ENCODE peak calls at places on chromosomes 12 and 14, in nine cellular contexts. One of them, this sample, is unnamed.

GRCh38 chr12:113030875-113031525 is 25.5 kb upstream of the DTX1 start:
- DNase-seq in AG10803: peak; percentile 59
- DNase-seq in tibial artery: peak; percentile 31
- DNase-seq in heart right ventricle: peak; percentile 13
- DNase-seq in psoas muscle: no peak
- DNase-seq in colonic mucosa: no peak
- DNase-seq in GM12865: peak; percentile 55
- DNase-seq in gastrocnemius medialis: no peak
- DNase-seq in AG04449: peak; percentile 9
- DNase-seq in this sample: peak; percentile 53

GRCh38 chr12:10718279-10718821 is 4.8 kb downstream of the YBX3 start:
- DNase-seq in AG10803: peak; percentile 72
- DNase-seq in tibial artery: no peak
- DNase-seq in heart right ventricle: no peak
- DNase-seq in psoas muscle: no peak
- DNase-seq in colonic mucosa: no peak
- DNase-seq in GM12865: no peak
- DNase-seq in gastrocnemius medialis: peak; percentile 69
- DNase-seq in AG04449: no peak
- DNase-seq in this sample: peak; percentile 29

GRCh38 chr14:69673578-69674305 is 62.3 kb downstream of the SUSD6 start:
- DNase-seq in AG10803: no peak
- DNase-seq in tibial artery: no peak
- DNase-seq in heart right ventricle: no peak
- DNase-seq in psoas muscle: no peak
- DNase-seq in colonic mucosa: no peak
- DNase-seq in GM12865: no peak
- DNase-seq in gastrocnemius medialis: no peak
- DNase-seq in AG04449: no peak
- DNase-seq in this sample: no peak

GRCh38 chr12:9132008-9132535 is 16.4 kb upstream of the A2M start:
- DNase-seq in AG10803: no peak
- DNase-seq in tibial artery: no peak
- DNase-seq in heart right ventricle: no peak
- DNase-seq in psoas muscle: no peak
- DNase-seq in colonic mucosa: no peak
- DNase-seq in GM12865: no peak
- DNase-seq in gastrocnemius medialis: no peak
- DNase-seq in AG04449: no peak
- DNase-seq in this sample: no peak

GRCh38 chr12:69433653-69434052 is 36.5 kb upstream of the FRS2 start:
- DNase-seq in AG10803: no peak
- DNase-seq in tibial artery: no peak
- DNase-seq in heart right ventricle: no peak
- DNase-seq in psoas muscle: no peak
- DNase-seq in colonic mucosa: no peak
- DNase-seq in GM12865: no peak
- DNase-seq in gastrocnemius medialis: no peak
- DNase-seq in AG04449: no peak
- DNase-seq in this sample: no peak

GRCh38 chr14:48974994-48975393 is 611.2 kb downstream of the RPS29 start:
- DNase-seq in AG10803: no peak
- DNase-seq in tibial artery: no peak
- DNase-seq in heart right ventricle: no peak
- DNase-seq in psoas muscle: no peak
- DNase-seq in colonic mucosa: no peak
- DNase-seq in GM12865: no peak
- DNase-seq in gastrocnemius medialis: no peak
- DNase-seq in AG04449: no peak
- DNase-seq in this sample: no peak

GRCh38 chr14:53331247-53331646 is 178.1 kb upstream of the DDHD1 start:
- DNase-seq in AG10803: peak; percentile 55
- DNase-seq in tibial artery: no peak
- DNase-seq in heart right ventricle: no peak
- DNase-seq in psoas muscle: no peak
- DNase-seq in colonic mucosa: no peak
- DNase-seq in GM12865: no peak
- DNase-seq in gastrocnemius medialis: no peak
- DNase-seq in AG04449: peak; percentile 19
- DNase-seq in this sample: no peak

GRCh38 chr14:106044949-106045596 is 518.7 kb downstream of the TMEM121 start:
- DNase-seq in AG10803: peak; percentile 7
- DNase-seq in tibial artery: peak; percentile 25
- DNase-seq in heart right ventricle: peak; percentile 4
- DNase-seq in psoas muscle: peak; percentile 18
- DNase-seq in colonic mucosa: peak; percentile 68
- DNase-seq in GM12865: peak; percentile 87
- DNase-seq in gastrocnemius medialis: no peak
- DNase-seq in AG04449: no peak
- DNase-seq in this sample: no peak

GRCh38 chr14:104635717-104636116 is 31.1 kb upstream of the TMEM179 start:
- DNase-seq in AG10803: no peak
- DNase-seq in tibial artery: no peak
- DNase-seq in heart right ventricle: no peak
- DNase-seq in psoas muscle: no peak
- DNase-seq in colonic mucosa: no peak
- DNase-seq in GM12865: no peak
- DNase-seq in gastrocnemius medialis: no peak
- DNase-seq in AG04449: no peak
- DNase-seq in this sample: no peak

GRCh38 chr12:67742461-67742860 is 93.9 kb downstream of the DYRK2 start:
- DNase-seq in AG10803: peak; percentile 58
- DNase-seq in tibial artery: no peak
- DNase-seq in heart right ventricle: no peak
- DNase-seq in psoas muscle: no peak
- DNase-seq in colonic mucosa: no peak
- DNase-seq in GM12865: no peak
- DNase-seq in gastrocnemius medialis: no peak
- DNase-seq in AG04449: no peak
- DNase-seq in this sample: no peak

GRCh38 chr12:1350055-1350933 is 244.1 kb downstream of the FBXL14 start:
- DNase-seq in AG10803: peak; percentile 95
- DNase-seq in tibial artery: no peak
- DNase-seq in heart right ventricle: no peak
- DNase-seq in psoas muscle: no peak
- DNase-seq in colonic mucosa: peak; percentile 40
- DNase-seq in GM12865: no peak
- DNase-seq in gastrocnemius medialis: no peak
- DNase-seq in AG04449: peak; percentile 61
- DNase-seq in this sample: peak; percentile 79

GRCh38 chr14:68549057-68549421 is 243.8 kb downstream of the ZFP36L1 start:
- DNase-seq in AG10803: peak; percentile 83
- DNase-seq in tibial artery: no peak
- DNase-seq in heart right ventricle: no peak
- DNase-seq in psoas muscle: no peak
- DNase-seq in colonic mucosa: no peak
- DNase-seq in GM12865: no peak
- DNase-seq in gastrocnemius medialis: peak; percentile 81
- DNase-seq in AG04449: peak; percentile 33
- DNase-seq in this sample: no peak

GRCh38 chr14:68312884-68313725 is 479.8 kb downstream of the ZFP36L1 start:
- DNase-seq in AG10803: no peak
- DNase-seq in tibial artery: no peak
- DNase-seq in heart right ventricle: no peak
- DNase-seq in psoas muscle: no peak
- DNase-seq in colonic mucosa: no peak
- DNase-seq in GM12865: peak; percentile 96
- DNase-seq in gastrocnemius medialis: no peak
- DNase-seq in AG04449: no peak
- DNase-seq in this sample: no peak

GRCh38 chr12:133233006-133233405 is 2.7 kb downstream of the ANHX start:
- DNase-seq in AG10803: no peak
- DNase-seq in tibial artery: no peak
- DNase-seq in heart right ventricle: no peak
- DNase-seq in psoas muscle: no peak
- DNase-seq in colonic mucosa: no peak
- DNase-seq in GM12865: no peak
- DNase-seq in gastrocnemius medialis: no peak
- DNase-seq in AG04449: no peak
- DNase-seq in this sample: no peak

GRCh38 chr14:78005325-78005724 is 164.8 kb upstream of the NRXN3 start:
- DNase-seq in AG10803: peak; percentile 1
- DNase-seq in tibial artery: no peak
- DNase-seq in heart right ventricle: no peak
- DNase-seq in psoas muscle: no peak
- DNase-seq in colonic mucosa: no peak
- DNase-seq in GM12865: peak; percentile 61
- DNase-seq in gastrocnemius medialis: no peak
- DNase-seq in AG04449: no peak
- DNase-seq in this sample: peak; percentile 80

GRCh38 chr12:124548854-124549378 is 18.5 kb downstream of the NCOR2 start:
- DNase-seq in AG10803: peak; percentile 87
- DNase-seq in tibial artery: peak; percentile 75
- DNase-seq in heart right ventricle: peak; percentile 46
- DNase-seq in psoas muscle: peak; percentile 64
- DNase-seq in colonic mucosa: peak; percentile 58
- DNase-seq in GM12865: no peak
- DNase-seq in gastrocnemius medialis: peak; percentile 75
- DNase-seq in AG04449: peak; percentile 57
- DNase-seq in this sample: no peak

GRCh38 chr12:1797011-1797901 is 23.1 kb upstream of the LRTM2 start:
- DNase-seq in AG10803: peak; percentile 26
- DNase-seq in tibial artery: no peak
- DNase-seq in heart right ventricle: peak; percentile 50
- DNase-seq in psoas muscle: peak; percentile 57
- DNase-seq in colonic mucosa: peak; percentile 73
- DNase-seq in GM12865: peak; percentile 64
- DNase-seq in gastrocnemius medialis: no peak
- DNase-seq in AG04449: no peak
- DNase-seq in this sample: no peak

GRCh38 chr12:89731064-89731463 is 22.4 kb upstream of the ATP2B1 start:
- DNase-seq in AG10803: no peak
- DNase-seq in tibial artery: no peak
- DNase-seq in heart right ventricle: no peak
- DNase-seq in psoas muscle: no peak
- DNase-seq in colonic mucosa: no peak
- DNase-seq in GM12865: no peak
- DNase-seq in gastrocnemius medialis: no peak
- DNase-seq in AG04449: no peak
- DNase-seq in this sample: no peak

GRCh38 chr14:84017533-84017932 is 1512.4 kb upstream of the FLRT2 start:
- DNase-seq in AG10803: no peak
- DNase-seq in tibial artery: no peak
- DNase-seq in heart right ventricle: no peak
- DNase-seq in psoas muscle: no peak
- DNase-seq in colonic mucosa: no peak
- DNase-seq in GM12865: no peak
- DNase-seq in gastrocnemius medialis: no peak
- DNase-seq in AG04449: no peak
- DNase-seq in this sample: no peak

GRCh38 chr12:117933545-117933944 is 35.2 kb downstream of the KSR2 start:
- DNase-seq in AG10803: no peak
- DNase-seq in tibial artery: no peak
- DNase-seq in heart right ventricle: no peak
- DNase-seq in psoas muscle: no peak
- DNase-seq in colonic mucosa: peak; percentile 23
- DNase-seq in GM12865: no peak
- DNase-seq in gastrocnemius medialis: no peak
- DNase-seq in AG04449: no peak
- DNase-seq in this sample: no peak

DNA sequence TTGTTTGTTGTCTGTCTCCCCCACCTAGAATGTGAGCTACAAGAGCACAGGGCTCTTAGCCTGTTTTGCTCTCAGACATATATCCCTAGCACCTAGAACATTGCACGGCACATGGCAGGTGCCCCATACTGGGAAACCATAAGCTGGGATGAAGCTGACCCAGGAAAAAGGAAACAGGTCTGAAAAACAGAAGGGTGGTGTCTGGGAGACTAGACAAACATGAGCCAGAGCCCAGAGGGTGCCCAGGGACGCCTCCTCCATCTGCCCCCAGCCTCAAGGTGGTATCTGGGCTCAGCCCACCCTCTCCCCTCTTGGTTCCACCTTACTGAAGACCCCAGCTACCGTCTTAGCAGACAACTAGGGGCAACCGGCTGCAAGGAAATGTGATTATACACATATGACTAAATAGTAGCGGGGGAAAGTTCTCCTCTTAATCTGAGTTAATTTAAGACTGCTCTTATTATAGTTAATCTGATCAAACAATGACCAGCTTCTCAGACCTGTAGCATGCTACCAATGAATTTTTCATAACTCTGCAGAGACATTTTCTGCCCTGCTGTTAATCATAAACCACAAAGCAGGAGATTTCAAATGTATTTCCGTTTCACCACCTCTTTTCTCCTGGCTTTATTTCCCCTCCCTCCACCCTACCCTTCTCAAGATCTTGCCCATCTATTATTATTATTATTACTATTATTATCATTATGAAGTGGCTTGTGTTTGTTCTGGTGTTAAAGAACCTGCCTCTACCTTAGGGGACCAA is 31.9 kb downstream of the KSR2 start:
- DNase-seq in AG10803: no peak
- DNase-seq in tibial artery: no peak
- DNase-seq in heart right ventricle: no peak
- DNase-seq in psoas muscle: no peak
- DNase-seq in colonic mucosa: peak; percentile 29
- DNase-seq in GM12865: no peak
- DNase-seq in gastrocnemius medialis: no peak
- DNase-seq in AG04449: no peak
- DNase-seq in this sample: no peak
- H3K4me3 ChIP-seq in AG10803: no peak overlapping the region
- H3K4me3 ChIP-seq in tibial artery: no peak overlapping the region
- H3K4me3 ChIP-seq in heart right ventricle: no peak overlapping the region
- H3K4me3 ChIP-seq in psoas muscle: no peak overlapping the region
- H3K4me3 ChIP-seq in colonic mucosa: no peak overlapping the region
- H3K4me3 ChIP-seq in GM12865: no peak overlapping the region
- H3K4me3 ChIP-seq in gastrocnemius medialis: no peak overlapping the region
- H3K4me3 ChIP-seq in AG04449: no peak overlapping the region
- H3K4me3 ChIP-seq in this sample: no peak overlapping the region

GRCh38 chr14:74882103-74882920 is 596 bp downstream of the DLST start:
- DNase-seq in AG10803: peak; percentile 52
- DNase-seq in tibial artery: peak; percentile 54
- DNase-seq in heart right ventricle: peak; percentile 39
- DNase-seq in psoas muscle: peak; percentile 58
- DNase-seq in colonic mucosa: peak; percentile 62
- DNase-seq in GM12865: peak; percentile 41
- DNase-seq in gastrocnemius medialis: no peak
- DNase-seq in AG04449: no peak
- DNase-seq in this sample: no peak
- TF ChIP-seq CTCF in AG10803: no peak
- TF ChIP-seq CTCF in tibial artery: no peak
- TF ChIP-seq CTCF in heart right ventricle: no peak
- TF ChIP-seq CTCF in psoas muscle: no peak
- TF ChIP-seq CTCF in colonic mucosa: no peak
- TF ChIP-seq CTCF in GM12865: no peak
- TF ChIP-seq CTCF in gastrocnemius medialis: no peak
- TF ChIP-seq CTCF in AG04449: no peak
- TF ChIP-seq CTCF in this sample: no peak

GRCh38 chr12:119678459-119678858 is 10.5 kb downstream of the PRKAB1 start:
- DNase-seq in AG10803: no peak
- DNase-seq in tibial artery: no peak
- DNase-seq in heart right ventricle: no peak
- DNase-seq in psoas muscle: no peak
- DNase-seq in colonic mucosa: no peak
- DNase-seq in GM12865: no peak
- DNase-seq in gastrocnemius medialis: no peak
- DNase-seq in AG04449: no peak
- DNase-seq in this sample: no peak
- H3K4me3 ChIP-seq in AG10803: no peak overlapping the region
- H3K4me3 ChIP-seq in tibial artery: no peak overlapping the region
- H3K4me3 ChIP-seq in heart right ventricle: no peak overlapping the region
- H3K4me3 ChIP-seq in psoas muscle: no peak overlapping the region
- H3K4me3 ChIP-seq in colonic mucosa: no peak overlapping the region
- H3K4me3 ChIP-seq in GM12865: no peak overlapping the region
- H3K4me3 ChIP-seq in gastrocnemius medialis: no peak overlapping the region
- H3K4me3 ChIP-seq in AG04449: no peak overlapping the region
- H3K4me3 ChIP-seq in this sample: no peak overlapping the region

GRCh38 chr14:23034498-23035302 is at the start of gene PSMB5:
- DNase-seq in AG10803: peak; percentile 93
- DNase-seq in tibial artery: peak; percentile 91
- DNase-seq in heart right ventricle: peak; percentile 94
- DNase-seq in psoas muscle: peak; percentile 89
- DNase-seq in colonic mucosa: peak; percentile 91
- DNase-seq in GM12865: peak; percentile 98
- DNase-seq in gastrocnemius medialis: peak; percentile 89
- DNase-seq in AG04449: peak; percentile 73
- DNase-seq in this sample: peak; percentile 90
- TF ChIP-seq CTCF in AG10803: peak; percentile 21
- TF ChIP-seq CTCF in tibial artery: no peak
- TF ChIP-seq CTCF in heart right ventricle: no peak
- TF ChIP-seq CTCF in psoas muscle: no peak
- TF ChIP-seq CTCF in colonic mucosa: no peak
- TF ChIP-seq CTCF in GM12865: no peak
- TF ChIP-seq CTCF in gastrocnemius medialis: peak; percentile 29
- TF ChIP-seq CTCF in AG04449: peak; percentile 3
- TF ChIP-seq CTCF in this sample: peak; percentile 8